ENCODE peak calls at places on chromosomes 12 and 14, in eight cellular contexts. One of them, this sample, is unnamed. For H3K4me1, H3K36me3 and H3K27me3, the result is how much of the 10 kb centered on the place peaks cover.

GRCh38 chr14:52835122-52835903 is 43.9 kb upstream of the GNPNAT1 start:
- DNase-seq in heart left ventricle: no peak
- DNase-seq in cardiac muscle cell: peak
- DNase-seq in upper lobe of right lung: no peak
- DNase-seq in SK-N-SH: peak
- DNase-seq in aorta: no peak
- DNase-seq in SJSA1: peak
- DNase-seq in MM.1S: no peak
- DNase-seq in this sample: no peak

GRCh38 chr12:1594045-1594294 is 411 bp downstream of the FBXL14 start:
- DNase-seq in heart left ventricle: no peak
- DNase-seq in cardiac muscle cell: peak
- DNase-seq in upper lobe of right lung: peak
- DNase-seq in SK-N-SH: peak
- DNase-seq in aorta: no peak
- DNase-seq in SJSA1: peak
- DNase-seq in MM.1S: peak
- DNase-seq in this sample: no peak

GRCh38 chr14:60722163-60722835 is 1.9 kb downstream of the SIX4 start:
- DNase-seq in heart left ventricle: no peak
- DNase-seq in cardiac muscle cell: peak
- DNase-seq in upper lobe of right lung: peak
- DNase-seq in SK-N-SH: peak
- DNase-seq in aorta: peak
- DNase-seq in SJSA1: peak
- DNase-seq in MM.1S: peak
- DNase-seq in this sample: peak

GRCh38 chr14:94787655-94788054 is 17.7 kb upstream of the GSC start:
- DNase-seq in heart left ventricle: no peak
- DNase-seq in cardiac muscle cell: no peak
- DNase-seq in upper lobe of right lung: no peak
- DNase-seq in SK-N-SH: no peak
- DNase-seq in aorta: no peak
- DNase-seq in SJSA1: no peak
- DNase-seq in MM.1S: no peak
- DNase-seq in this sample: no peak

GRCh38 chr12:42960087-42960527 is 370.6 kb upstream of the PRICKLE1 start:
- DNase-seq in heart left ventricle: no peak
- DNase-seq in cardiac muscle cell: no peak
- DNase-seq in upper lobe of right lung: no peak
- DNase-seq in SK-N-SH: no peak
- DNase-seq in aorta: no peak
- DNase-seq in SJSA1: no peak
- DNase-seq in MM.1S: no peak
- DNase-seq in this sample: no peak

GRCh38 chr12:94615284-94616216 is 34.8 kb downstream of the TMCC3 start:
- DNase-seq in heart left ventricle: peak
- DNase-seq in cardiac muscle cell: peak
- DNase-seq in upper lobe of right lung: no peak
- DNase-seq in SK-N-SH: no peak
- DNase-seq in aorta: no peak
- DNase-seq in SJSA1: peak
- DNase-seq in MM.1S: no peak
- DNase-seq in this sample: no peak

GRCh38 chr12:92295523-92295922 is 149.9 kb upstream of the BTG1 start:
- DNase-seq in heart left ventricle: no peak
- DNase-seq in cardiac muscle cell: peak
- DNase-seq in upper lobe of right lung: no peak
- DNase-seq in SK-N-SH: no peak
- DNase-seq in aorta: no peak
- DNase-seq in SJSA1: no peak
- DNase-seq in MM.1S: no peak
- DNase-seq in this sample: no peak

GRCh38 chr12:74365178-74365964 is 172.3 kb upstream of the ATXN7L3B start:
- DNase-seq in heart left ventricle: no peak
- DNase-seq in cardiac muscle cell: peak
- DNase-seq in upper lobe of right lung: no peak
- DNase-seq in SK-N-SH: peak
- DNase-seq in aorta: no peak
- DNase-seq in SJSA1: peak
- DNase-seq in MM.1S: peak
- DNase-seq in this sample: no peak

GRCh38 chr12:110737532-110737931 is 5.2 kb downstream of the PPP1CC start:
- DNase-seq in heart left ventricle: no peak
- DNase-seq in cardiac muscle cell: no peak
- DNase-seq in upper lobe of right lung: no peak
- DNase-seq in SK-N-SH: no peak
- DNase-seq in aorta: no peak
- DNase-seq in SJSA1: no peak
- DNase-seq in MM.1S: no peak
- DNase-seq in this sample: no peak

GRCh38 chr14:23623962-23624361 is 12.2 kb upstream of the DHRS2 start:
- DNase-seq in heart left ventricle: peak
- DNase-seq in cardiac muscle cell: no peak
- DNase-seq in upper lobe of right lung: no peak
- DNase-seq in SK-N-SH: no peak
- DNase-seq in aorta: no peak
- DNase-seq in SJSA1: no peak
- DNase-seq in MM.1S: no peak
- DNase-seq in this sample: no peak

GRCh38 chr12:111274820-111275219 is 94.1 kb downstream of the PHETA1 start:
- DNase-seq in heart left ventricle: no peak
- DNase-seq in cardiac muscle cell: no peak
- DNase-seq in upper lobe of right lung: no peak
- DNase-seq in SK-N-SH: peak
- DNase-seq in aorta: no peak
- DNase-seq in SJSA1: no peak
- DNase-seq in MM.1S: no peak
- DNase-seq in this sample: no peak

GRCh38 chr14:94483071-94483451 is 7.1 kb upstream of the SERPINA9 start:
- DNase-seq in heart left ventricle: no peak
- DNase-seq in cardiac muscle cell: no peak
- DNase-seq in upper lobe of right lung: no peak
- DNase-seq in SK-N-SH: no peak
- DNase-seq in aorta: no peak
- DNase-seq in SJSA1: no peak
- DNase-seq in MM.1S: no peak
- DNase-seq in this sample: no peak

GRCh38 chr14:31927348-31927826 is 149.7 kb upstream of the ARHGAP5 start:
- DNase-seq in heart left ventricle: peak
- DNase-seq in cardiac muscle cell: peak
- DNase-seq in upper lobe of right lung: no peak
- DNase-seq in SK-N-SH: no peak
- DNase-seq in aorta: no peak
- DNase-seq in SJSA1: peak
- DNase-seq in MM.1S: no peak
- DNase-seq in this sample: no peak

GRCh38 chr14:77000340-77001235 is 27.9 kb downstream of the IRF2BPL start:
- DNase-seq in heart left ventricle: no peak
- DNase-seq in cardiac muscle cell: peak
- DNase-seq in upper lobe of right lung: no peak
- DNase-seq in SK-N-SH: peak
- DNase-seq in aorta: no peak
- DNase-seq in SJSA1: no peak
- DNase-seq in MM.1S: peak
- DNase-seq in this sample: no peak

GRCh38 chr12:48817957-48818830 is at the start of gene CACNB3:
- DNase-seq in heart left ventricle: peak
- DNase-seq in cardiac muscle cell: peak
- DNase-seq in upper lobe of right lung: peak
- DNase-seq in SK-N-SH: peak
- DNase-seq in aorta: peak
- DNase-seq in SJSA1: peak
- DNase-seq in MM.1S: peak
- DNase-seq in this sample: peak

GRCh38 chr14:99578541-99579044 is 25.4 kb downstream of the CCDC85C start:
- DNase-seq in heart left ventricle: no peak
- DNase-seq in cardiac muscle cell: no peak
- DNase-seq in upper lobe of right lung: no peak
- DNase-seq in SK-N-SH: no peak
- DNase-seq in aorta: no peak
- DNase-seq in SJSA1: no peak
- DNase-seq in MM.1S: no peak
- DNase-seq in this sample: no peak
- H3K4me1 ChIP-seq in heart left ventricle: under half
- H3K4me1 ChIP-seq in cardiac muscle cell: half or more
- H3K4me1 ChIP-seq in upper lobe of right lung: under half
- H3K4me1 ChIP-seq in SK-N-SH: half or more
- H3K4me1 ChIP-seq in aorta: under half
- H3K4me1 ChIP-seq in SJSA1: half or more
- H3K4me1 ChIP-seq in MM.1S: under half
- H3K4me1 ChIP-seq in this sample: under half

GRCh38 chr12:117145597-117146154 is 44.6 kb downstream of the FBXO21 start:
- DNase-seq in heart left ventricle: no peak
- DNase-seq in cardiac muscle cell: no peak
- DNase-seq in upper lobe of right lung: no peak
- DNase-seq in SK-N-SH: no peak
- DNase-seq in aorta: no peak
- DNase-seq in SJSA1: no peak
- DNase-seq in MM.1S: no peak
- DNase-seq in this sample: no peak
- H3K36me3 ChIP-seq in heart left ventricle: half or more
- H3K36me3 ChIP-seq in cardiac muscle cell: under half
- H3K36me3 ChIP-seq in upper lobe of right lung: under half
- H3K36me3 ChIP-seq in SK-N-SH: under half
- H3K36me3 ChIP-seq in aorta: under half
- H3K36me3 ChIP-seq in SJSA1: under half
- H3K36me3 ChIP-seq in MM.1S: under half
- H3K36me3 ChIP-seq in this sample: under half

GRCh38 chr12:132170637-132171292 is 26.5 kb downstream of the NOC4L start:
- DNase-seq in heart left ventricle: no peak
- DNase-seq in cardiac muscle cell: no peak
- DNase-seq in upper lobe of right lung: peak
- DNase-seq in SK-N-SH: no peak
- DNase-seq in aorta: no peak
- DNase-seq in SJSA1: no peak
- DNase-seq in MM.1S: no peak
- DNase-seq in this sample: no peak
- H3K27me3 ChIP-seq in heart left ventricle: under half
- H3K27me3 ChIP-seq in cardiac muscle cell: under half
- H3K27me3 ChIP-seq in upper lobe of right lung: half or more
- H3K27me3 ChIP-seq in SK-N-SH: half or more
- H3K27me3 ChIP-seq in aorta: under half
- H3K27me3 ChIP-seq in SJSA1: under half
- H3K27me3 ChIP-seq in MM.1S: under half
- H3K27me3 ChIP-seq in this sample: under half

DNA sequence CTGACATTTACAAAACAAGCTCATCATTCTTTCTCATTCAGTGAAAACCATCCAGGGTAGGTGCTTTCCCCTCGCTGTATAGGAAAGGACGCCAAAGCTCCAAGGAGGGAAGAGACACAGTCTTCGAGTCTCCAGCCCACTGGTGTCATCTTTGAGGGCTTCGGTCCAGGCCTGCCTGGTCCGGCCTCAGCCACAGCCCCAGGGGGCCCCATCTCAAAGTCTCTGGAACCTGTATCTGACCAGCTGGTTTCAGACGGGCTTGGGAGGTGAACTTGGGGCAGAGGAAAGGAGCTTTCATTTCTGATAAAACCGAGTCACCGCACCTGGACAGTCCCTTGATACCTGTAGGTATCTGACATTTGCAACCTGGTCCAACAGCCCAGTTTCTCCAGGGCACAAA is 229.5 kb upstream of the RTL1 start:
- DNase-seq in heart left ventricle: no peak
- DNase-seq in cardiac muscle cell: no peak
- DNase-seq in upper lobe of right lung: no peak
- DNase-seq in SK-N-SH: no peak
- DNase-seq in aorta: no peak
- DNase-seq in SJSA1: no peak
- DNase-seq in MM.1S: no peak
- DNase-seq in this sample: no peak
- H3K4me1 ChIP-seq in heart left ventricle: under half
- H3K4me1 ChIP-seq in cardiac muscle cell: under half
- H3K4me1 ChIP-seq in upper lobe of right lung: under half
- H3K4me1 ChIP-seq in SK-N-SH: half or more
- H3K4me1 ChIP-seq in aorta: under half
- H3K4me1 ChIP-seq in SJSA1: under half
- H3K4me1 ChIP-seq in MM.1S: under half
- H3K4me1 ChIP-seq in this sample: under half

DNA sequence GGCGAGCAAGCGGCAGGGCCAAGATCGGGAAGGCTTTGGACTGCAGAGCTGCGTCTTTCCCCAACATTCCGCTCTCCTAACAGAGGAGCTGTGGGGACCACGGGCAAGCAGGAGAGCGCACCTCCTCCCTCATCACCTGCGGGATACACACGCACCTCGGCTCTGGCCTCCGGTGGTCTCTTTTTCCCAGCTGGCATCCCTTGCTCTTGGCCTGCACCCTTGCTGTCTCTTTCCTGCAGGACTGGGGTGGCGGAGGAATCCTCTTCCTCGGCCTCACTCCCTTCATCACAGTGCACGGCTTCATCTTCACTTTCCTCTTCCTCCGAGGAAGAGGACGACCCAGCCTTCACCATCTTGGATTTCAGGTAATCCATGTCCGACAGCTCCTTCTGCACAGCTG is 8.5 kb downstream of the RBM19 start:
- DNase-seq in heart left ventricle: no peak
- DNase-seq in cardiac muscle cell: no peak
- DNase-seq in upper lobe of right lung: no peak
- DNase-seq in SK-N-SH: no peak
- DNase-seq in aorta: no peak
- DNase-seq in SJSA1: peak
- DNase-seq in MM.1S: no peak
- DNase-seq in this sample: no peak
- H3K36me3 ChIP-seq in heart left ventricle: half or more
- H3K36me3 ChIP-seq in cardiac muscle cell: under half
- H3K36me3 ChIP-seq in upper lobe of right lung: half or more
- H3K36me3 ChIP-seq in SK-N-SH: under half
- H3K36me3 ChIP-seq in aorta: under half
- H3K36me3 ChIP-seq in SJSA1: half or more
- H3K36me3 ChIP-seq in MM.1S: under half
- H3K36me3 ChIP-seq in this sample: under half

DNA sequence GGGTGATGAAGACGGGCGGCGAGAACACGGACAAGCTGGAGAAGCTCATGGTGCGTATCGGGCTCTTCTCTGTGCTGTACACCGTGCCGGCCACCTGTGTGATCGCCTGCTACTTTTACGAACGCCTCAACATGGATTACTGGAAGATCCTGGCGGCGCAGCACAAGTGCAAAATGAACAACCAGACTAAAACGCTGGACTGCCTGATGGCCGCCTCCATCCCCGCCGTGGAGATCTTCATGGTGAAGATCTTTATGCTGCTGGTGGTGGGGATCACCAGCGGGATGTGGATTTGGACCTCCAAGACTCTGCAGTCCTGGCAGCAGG is 1.9 kb downstream of the FZD10 start:
- DNase-seq in heart left ventricle: no peak
- DNase-seq in cardiac muscle cell: no peak
- DNase-seq in upper lobe of right lung: no peak
- DNase-seq in SK-N-SH: no peak
- DNase-seq in aorta: peak
- DNase-seq in SJSA1: no peak
- DNase-seq in MM.1S: no peak
- DNase-seq in this sample: no peak
- H3K27me3 ChIP-seq in heart left ventricle: half or more
- H3K27me3 ChIP-seq in cardiac muscle cell: half or more
- H3K27me3 ChIP-seq in upper lobe of right lung: half or more
- H3K27me3 ChIP-seq in SK-N-SH: under half
- H3K27me3 ChIP-seq in aorta: under half
- H3K27me3 ChIP-seq in SJSA1: under half
- H3K27me3 ChIP-seq in MM.1S: under half
- H3K27me3 ChIP-seq in this sample: under half